ENCODE peak calls at places on chromosomes 12 and 14, in seven cellular contexts. R is K562, U is H1, C is HCT116, O is GM12878, I is WTC11, J is HepG2. S is an unnamed sample.

GRCh38 chr12:78316150-78316549 is 485.5 kb downstream of the NAV3 start:
- DNase-seq in R (no peak), U (no peak), C (no peak), O (no peak), I (peak; percentile 14), J (no peak), S (no peak)

GRCh38 chr14:101823511-101824120 is 62.1 kb downstream of the PPP2R5C start:
- DNase-seq in R (no peak), U (no peak), C (no peak), O (peak; percentile 68), I (no peak), J (no peak), S (no peak)

GRCh38 chr12:12182926-12183325 is 83.9 kb downstream of the LRP6 start:
- DNase-seq in R (peak; percentile 9), U (no peak), C (no peak), O (no peak), I (no peak), J (no peak), S (no peak)

GRCh38 chr12:79194595-79194994 is 330.0 kb downstream of the SYT1 start:
- DNase-seq in R (no peak), U (no peak), C (no peak), O (no peak), I (no peak), J (no peak), S (no peak)

GRCh38 chr12:63440063-63440462 is 228.2 kb downstream of the DPY19L2 start:
- DNase-seq in R (no peak), U (no peak), C (no peak), O (no peak), I (no peak), J (no peak), S (no peak)

GRCh38 chr12:12646483-12647072 is 34.9 kb downstream of the CREBL2 start:
- DNase-seq in R (no peak), U (no peak), C (no peak), O (no peak), I (no peak), J (no peak), S (no peak)

GRCh38 chr12:45216983-45217485 is 1.1 kb downstream of the ANO6 start:
- DNase-seq in R (no peak), U (no peak), C (no peak), O (no peak), I (no peak), J (no peak), S (no peak)

GRCh38 chr12:288687-289086 is 26.1 kb upstream of the SLC6A13 start:
- DNase-seq in R (no peak), U (no peak), C (no peak), O (no peak), I (no peak), J (no peak), S (no peak)

GRCh38 chr12:78746001-78746400 is 118.6 kb upstream of the SYT1 start:
- DNase-seq in R (no peak), U (no peak), C (no peak), O (no peak), I (no peak), J (no peak), S (no peak)

GRCh38 chr12:105109465-105110212 is 2.1 kb downstream of the WASHC4 start:
- DNase-seq in R (no peak), U (no peak), C (no peak), O (peak; percentile 51), I (no peak), J (no peak), S (no peak)

GRCh38 chr12:5996459-5996858 is 51.4 kb upstream of the ANO2 start:
- DNase-seq in R (no peak), U (no peak), C (no peak), O (no peak), I (no peak), J (no peak), S (no peak)

GRCh38 chr12:124916370-124917134 is 2.1 kb upstream of the UBC start:
- DNase-seq in R (peak; percentile 50), U (no peak), C (peak; percentile 90), O (no peak), I (no peak), J (peak; percentile 96), S (no peak)

GRCh38 chr12:116317986-116318737 is 40.7 kb upstream of the MED13L start:
- DNase-seq in R (no peak), U (no peak), C (no peak), O (no peak), I (no peak), J (no peak), S (no peak)

GRCh38 chr12:52139579-52140062 is 52.2 kb downstream of the KRT80 start:
- DNase-seq in R (peak; percentile 64), U (peak; percentile 90), C (no peak), O (no peak), I (peak; percentile 77), J (no peak), S (peak; percentile 75)

GRCh38 chr14:76541594-76542219 is 165.8 kb downstream of the ESRRB start:
- DNase-seq in R (no peak), U (no peak), C (no peak), O (no peak), I (no peak), J (no peak), S (peak; percentile 37)

GRCh38 chr12:80269953-80270552 is 170.7 kb downstream of the OTOGL start:
- DNase-seq in R (peak; percentile 7), U (no peak), C (peak; percentile 23), O (no peak), I (no peak), J (peak; percentile 24), S (peak; percentile 47)

GRCh38 chr14:74134484-74134883 is 49.7 kb downstream of the LIN52 start:
- DNase-seq in R (no peak), U (no peak), C (no peak), O (no peak), I (no peak), J (no peak), S (no peak)

GRCh38 chr12:91877461-91878230 is 268.0 kb downstream of the BTG1 start:
- DNase-seq in R (no peak), U (no peak), C (no peak), O (no peak), I (no peak), J (no peak), S (no peak)

GRCh38 chr12:49905718-49906314 is 2.1 kb upstream of the FAIM2 start:
- DNase-seq in R (no peak), U (no peak), C (no peak), O (no peak), I (no peak), J (no peak), S (no peak)

GRCh38 chr12:91441236-91441635 is 258.6 kb upstream of the DCN start:
- DNase-seq in R (no peak), U (no peak), C (no peak), O (no peak), I (no peak), J (no peak), S (no peak)

DNA sequence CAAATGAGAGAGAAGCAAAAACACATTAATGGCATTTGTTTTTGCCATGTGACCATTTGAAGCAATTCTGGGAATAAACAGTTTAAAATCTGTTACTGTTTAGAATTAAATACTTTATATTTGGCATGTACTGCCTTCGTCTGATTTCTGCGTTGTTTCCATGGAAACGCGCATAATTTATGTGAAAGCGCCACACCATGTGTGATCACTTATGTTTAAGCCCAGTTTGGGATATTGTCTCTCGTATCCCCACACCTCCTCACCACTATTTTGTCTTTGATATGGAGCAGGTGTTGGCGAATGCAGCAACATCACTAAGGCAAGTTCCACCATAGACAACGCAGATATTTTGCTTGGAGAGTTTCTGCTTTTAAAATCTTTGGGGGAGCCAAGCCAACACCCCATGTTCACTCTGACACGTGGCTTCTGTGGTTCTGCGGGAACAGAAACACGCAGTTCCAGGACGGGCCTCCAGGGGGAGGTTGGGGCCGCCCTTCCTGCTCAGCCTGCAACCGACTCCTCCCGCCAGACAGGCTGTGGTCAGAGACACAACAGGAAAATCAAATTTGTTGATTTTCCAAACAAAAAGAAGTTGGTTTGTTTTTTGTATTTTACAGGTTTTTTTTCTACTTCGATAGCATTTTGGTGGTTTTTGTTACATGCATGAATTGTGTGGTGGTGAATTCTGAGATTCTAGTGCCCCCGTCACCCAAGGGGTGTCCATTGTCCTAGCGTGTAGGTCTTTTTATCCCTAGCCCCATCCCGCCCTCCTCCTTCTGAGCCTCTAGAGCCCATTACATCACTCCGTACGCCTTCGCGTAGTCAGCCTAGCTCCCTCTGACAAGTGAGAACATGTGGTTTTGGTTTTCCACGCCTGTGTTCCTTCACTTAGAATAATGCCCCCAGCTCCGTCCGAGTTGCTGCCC is 101.9 kb upstream of the SFSWAP start:
- DNase-seq in R (peak; percentile 80), U (peak; percentile 91), C (peak; percentile 43), O (no peak), I (peak; percentile 82), J (peak; percentile 21), S (peak; percentile 79)
- TF ChIP-seq SP1 in R (no peak), U (no peak), C (no peak), O (no peak), I (no peak), J (no peak), S (no peak)

DNA sequence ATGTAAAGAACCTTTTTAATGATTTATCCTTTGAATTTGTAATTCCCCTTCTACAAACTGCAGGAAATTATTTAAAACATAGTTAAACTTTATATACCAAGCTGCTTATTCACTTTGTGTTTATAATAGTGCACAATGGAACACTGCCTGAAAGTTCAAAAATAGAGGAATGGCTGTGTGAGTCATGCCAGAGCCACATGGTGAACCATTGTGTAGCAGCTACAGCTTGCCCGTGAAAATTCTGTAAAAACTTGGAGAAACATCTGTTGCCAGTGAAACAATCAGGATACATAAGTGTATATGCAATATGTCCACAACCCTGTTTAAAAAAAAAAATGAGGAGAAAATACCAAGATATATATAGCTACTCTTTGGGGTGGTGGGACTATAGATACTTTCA is 59.5 kb downstream of the VEZT start:
- DNase-seq in R (no peak), U (no peak), C (no peak), O (no peak), I (no peak), J (no peak), S (no peak)
- TF ChIP-seq SP1 in R (no peak), U (no peak), C (no peak), O (no peak), I (no peak), J (no peak), S (no peak)

GRCh38 chr14:100810861-100811461 is 15.0 kb upstream of the MEG3 start:
- DNase-seq in R (no peak), U (no peak), C (no peak), O (no peak), I (no peak), J (no peak), S (no peak)
- TF ChIP-seq SP1 in R (no peak), U (no peak), C (no peak), O (no peak), I (no peak), J (no peak), S (no peak)

GRCh38 chr12:90029317-90029716 is 320.7 kb upstream of the ATP2B1 start:
- DNase-seq in R (no peak), U (no peak), C (no peak), O (no peak), I (no peak), J (no peak), S (no peak)

GRCh38 chr12:90026516-90026915 is 317.9 kb upstream of the ATP2B1 start:
- DNase-seq in R (no peak), U (no peak), C (no peak), O (no peak), I (no peak), J (no peak), S (no peak)

GRCh38 chr12:90027041-90027440 is 318.4 kb upstream of the ATP2B1 start:
- DNase-seq in R (no peak), U (no peak), C (no peak), O (no peak), I (no peak), J (no peak), S (no peak)

GRCh38 chr12:90028620-90029051 is 320.0 kb upstream of the ATP2B1 start:
- DNase-seq in R (no peak), U (no peak), C (no peak), O (no peak), I (no peak), J (no peak), S (no peak)

GRCh38 chr12:90027889-90028570 is 319.4 kb upstream of the ATP2B1 start:
- DNase-seq in R (no peak), U (no peak), C (no peak), O (no peak), I (no peak), J (no peak), S (no peak)
- TF ChIP-seq SP1 in R (no peak), U (no peak), C (no peak), O (no peak), I (no peak), J (no peak), S (no peak)